ENCODE peak calls at places on chromosomes 3 and 15, in eight cellular contexts. One of them, this sample, is unnamed.

GRCh38 chr15:84859651-84860050 is 24.8 kb upstream of the SLC28A1 start:
- DNase-seq in gastrocnemius medialis: no peak
- DNase-seq in H54: no peak
- DNase-seq in stomach: no peak
- DNase-seq in heart left ventricle: no peak
- DNase-seq in GM12878: no peak
- DNase-seq in IMR-90: no peak
- DNase-seq in adrenal gland: no peak
- DNase-seq in this sample: no peak

GRCh38 chr3:42680806-42681205 is 4.5 kb upstream of the KLHL40 start:
- DNase-seq in adrenal gland: no peak
- DNase-seq in IMR-90: peak; percentile 40
- DNase-seq in stomach: no peak
- DNase-seq in heart left ventricle: no peak
- DNase-seq in gastrocnemius medialis: no peak
- DNase-seq in GM12878: no peak
- DNase-seq in H54: no peak
- DNase-seq in this sample: no peak

GRCh38 chr3:192918275-192918588 is 576 bp upstream of the MB21D2 start:
- DNase-seq in adrenal gland: no peak
- DNase-seq in GM12878: no peak
- DNase-seq in heart left ventricle: no peak
- DNase-seq in H54: no peak
- DNase-seq in gastrocnemius medialis: no peak
- DNase-seq in stomach: no peak
- DNase-seq in IMR-90: no peak
- DNase-seq in this sample: no peak

GRCh38 chr15:63497642-63498100 is 6.7 kb upstream of the USP3 start:
- DNase-seq in GM12878: no peak
- DNase-seq in adrenal gland: no peak
- DNase-seq in heart left ventricle: no peak
- DNase-seq in gastrocnemius medialis: peak; percentile 23
- DNase-seq in stomach: peak; percentile 56
- DNase-seq in IMR-90: no peak
- DNase-seq in H54: no peak
- DNase-seq in this sample: no peak

GRCh38 chr15:56772868-56773639 is 39.7 kb upstream of the ZNF280D start:
- DNase-seq in H54: no peak
- DNase-seq in gastrocnemius medialis: no peak
- DNase-seq in heart left ventricle: no peak
- DNase-seq in GM12878: no peak
- DNase-seq in adrenal gland: no peak
- DNase-seq in stomach: no peak
- DNase-seq in IMR-90: peak; percentile 74
- DNase-seq in this sample: no peak

GRCh38 chr15:41949400-41950126 is 22.8 kb downstream of the EHD4 start:
- DNase-seq in GM12878: no peak
- DNase-seq in IMR-90: no peak
- DNase-seq in gastrocnemius medialis: no peak
- DNase-seq in heart left ventricle: no peak
- DNase-seq in stomach: no peak
- DNase-seq in H54: no peak
- DNase-seq in adrenal gland: no peak
- DNase-seq in this sample: peak; percentile 50

GRCh38 chr3:15974647-15975046 is 176.9 kb upstream of the ANKRD28 start:
- DNase-seq in stomach: no peak
- DNase-seq in heart left ventricle: no peak
- DNase-seq in IMR-90: no peak
- DNase-seq in GM12878: no peak
- DNase-seq in gastrocnemius medialis: no peak
- DNase-seq in H54: peak; percentile 12
- DNase-seq in adrenal gland: no peak
- DNase-seq in this sample: no peak

GRCh38 chr3:154875142-154875541 is 205.0 kb upstream of the MME start:
- DNase-seq in gastrocnemius medialis: no peak
- DNase-seq in adrenal gland: no peak
- DNase-seq in GM12878: no peak
- DNase-seq in H54: no peak
- DNase-seq in heart left ventricle: no peak
- DNase-seq in IMR-90: no peak
- DNase-seq in stomach: no peak
- DNase-seq in this sample: no peak

GRCh38 chr3:4834403-4834866 is 144.8 kb upstream of the BHLHE40 start:
- DNase-seq in H54: no peak
- DNase-seq in adrenal gland: no peak
- DNase-seq in IMR-90: peak; percentile 17
- DNase-seq in stomach: peak; percentile 45
- DNase-seq in GM12878: no peak
- DNase-seq in heart left ventricle: no peak
- DNase-seq in gastrocnemius medialis: no peak
- DNase-seq in this sample: no peak
- TF ChIP-seq POLR2A in H54: no peak
- TF ChIP-seq POLR2A in adrenal gland: no peak
- TF ChIP-seq POLR2A in IMR-90: no peak
- TF ChIP-seq POLR2A in stomach: no peak
- TF ChIP-seq POLR2A in GM12878: no peak
- TF ChIP-seq POLR2A in heart left ventricle: no peak
- TF ChIP-seq POLR2A in gastrocnemius medialis: no peak
- TF ChIP-seq POLR2A in this sample: no peak

GRCh38 chr15:65642588-65642987 is 20.9 kb downstream of the SLC24A1 start:
- DNase-seq in adrenal gland: no peak
- DNase-seq in stomach: no peak
- DNase-seq in gastrocnemius medialis: no peak
- DNase-seq in heart left ventricle: no peak
- DNase-seq in GM12878: no peak
- DNase-seq in IMR-90: no peak
- DNase-seq in H54: no peak
- DNase-seq in this sample: no peak

GRCh38 chr15:65638681-65639089 is 16.9 kb downstream of the SLC24A1 start:
- DNase-seq in heart left ventricle: no peak
- DNase-seq in gastrocnemius medialis: peak; percentile 9
- DNase-seq in GM12878: peak; percentile 28
- DNase-seq in stomach: no peak
- DNase-seq in IMR-90: peak; percentile 81
- DNase-seq in adrenal gland: peak; percentile 50
- DNase-seq in H54: peak; percentile 55
- DNase-seq in this sample: no peak

GRCh38 chr15:65644282-65644681 is 22.5 kb downstream of the SLC24A1 start:
- DNase-seq in IMR-90: no peak
- DNase-seq in GM12878: no peak
- DNase-seq in stomach: no peak
- DNase-seq in H54: no peak
- DNase-seq in adrenal gland: no peak
- DNase-seq in gastrocnemius medialis: no peak
- DNase-seq in heart left ventricle: no peak
- DNase-seq in this sample: no peak

GRCh38 chr15:65639509-65639908 is 17.8 kb downstream of the SLC24A1 start:
- DNase-seq in heart left ventricle: no peak
- DNase-seq in adrenal gland: no peak
- DNase-seq in GM12878: no peak
- DNase-seq in stomach: no peak
- DNase-seq in H54: no peak
- DNase-seq in gastrocnemius medialis: no peak
- DNase-seq in IMR-90: no peak
- DNase-seq in this sample: no peak

DNA sequence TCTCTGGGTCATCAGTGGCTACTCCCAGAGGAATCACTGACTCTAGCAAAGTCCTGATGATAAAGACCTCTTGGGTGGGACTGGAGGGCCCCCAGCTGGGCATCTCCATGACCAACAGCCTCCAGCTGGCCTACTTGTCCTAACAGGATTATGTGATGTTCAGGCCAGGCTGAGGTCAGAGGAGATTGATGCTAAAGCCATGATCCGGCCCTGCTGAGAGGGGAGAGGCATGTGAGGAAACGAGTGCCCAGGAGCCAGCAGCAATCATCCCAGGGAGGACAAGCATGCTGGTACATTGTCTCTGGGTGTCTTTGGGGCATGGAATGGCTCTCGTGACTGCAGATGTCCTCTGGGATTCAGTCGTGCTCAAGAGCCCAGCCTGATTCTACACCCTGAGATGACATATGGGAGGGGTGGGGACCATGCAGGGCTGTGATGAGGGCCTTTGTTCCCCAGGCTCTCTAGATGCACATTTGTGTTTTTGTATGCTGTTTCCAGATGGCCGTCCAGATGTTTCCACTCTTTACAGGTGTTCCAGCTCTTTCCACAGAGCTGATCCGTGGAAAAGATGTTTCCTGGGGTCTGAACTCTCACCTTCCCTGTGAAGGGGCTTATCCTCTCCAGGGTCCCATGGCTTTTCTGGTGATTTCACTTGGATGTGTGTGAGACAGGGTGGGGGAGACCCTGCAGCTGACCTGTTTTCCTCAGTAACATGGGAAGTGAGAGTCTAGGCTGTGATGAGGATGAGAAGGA is 20.2 kb downstream of the SLC24A1 start:
- DNase-seq in gastrocnemius medialis: no peak
- DNase-seq in adrenal gland: no peak
- DNase-seq in H54: no peak
- DNase-seq in GM12878: no peak
- DNase-seq in IMR-90: no peak
- DNase-seq in heart left ventricle: no peak
- DNase-seq in stomach: no peak
- DNase-seq in this sample: no peak
- TF ChIP-seq POLR2A in gastrocnemius medialis: no peak
- TF ChIP-seq POLR2A in adrenal gland: no peak
- TF ChIP-seq POLR2A in H54: no peak
- TF ChIP-seq POLR2A in GM12878: peak; percentile 55
- TF ChIP-seq POLR2A in IMR-90: no peak
- TF ChIP-seq POLR2A in heart left ventricle: no peak
- TF ChIP-seq POLR2A in stomach: no peak
- TF ChIP-seq POLR2A in this sample: no peak

DNA sequence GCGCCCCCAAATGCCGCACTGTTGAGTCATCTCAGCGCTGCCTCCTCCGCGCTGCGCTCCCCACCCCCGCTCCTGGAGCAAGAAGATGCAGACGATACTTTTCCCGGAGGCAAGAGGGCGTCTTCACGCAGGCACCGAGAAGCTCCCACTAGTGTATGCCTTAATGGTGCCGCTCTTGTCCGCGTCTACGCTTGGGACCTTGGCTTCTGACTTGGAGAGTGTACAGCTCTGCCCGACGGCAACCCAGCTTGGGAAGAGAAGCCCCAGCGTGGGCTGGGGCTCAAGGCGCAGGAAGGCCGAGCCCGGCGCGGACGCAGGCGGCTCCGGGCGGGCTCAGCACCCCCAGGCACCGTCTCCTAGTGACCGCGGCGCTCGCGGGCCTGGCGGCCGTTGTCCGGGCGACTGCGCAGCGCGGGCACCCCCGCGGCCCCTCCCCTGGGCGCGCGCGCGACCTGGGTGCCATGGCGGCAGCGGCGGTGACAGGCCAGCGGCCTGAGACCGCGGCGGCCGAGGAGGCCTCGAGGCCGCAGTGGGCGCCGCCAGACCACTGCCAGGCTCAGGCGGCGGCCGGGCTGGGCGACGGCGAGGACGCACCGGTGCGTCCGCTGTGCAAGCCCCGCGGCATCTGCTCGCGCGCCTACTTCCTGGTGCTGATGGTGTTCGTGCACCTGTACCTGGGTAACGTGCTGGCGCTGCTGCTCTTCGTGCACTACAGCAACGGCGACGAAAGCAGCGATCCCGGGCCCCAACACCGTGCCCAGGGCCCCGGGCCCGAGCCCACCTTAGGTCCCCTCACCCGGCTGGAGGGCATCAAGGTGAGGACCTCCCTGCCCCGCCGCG is at the start of gene P4HTM:
- DNase-seq in gastrocnemius medialis: peak; percentile 62
- DNase-seq in GM12878: peak; percentile 35
- DNase-seq in H54: peak; percentile 94
- DNase-seq in stomach: peak; percentile 77
- DNase-seq in heart left ventricle: peak; percentile 92
- DNase-seq in IMR-90: peak; percentile 93
- DNase-seq in adrenal gland: peak; percentile 84
- DNase-seq in this sample: peak; percentile 97
- TF ChIP-seq POLR2A in gastrocnemius medialis: no peak
- TF ChIP-seq POLR2A in GM12878: peak; percentile 71
- TF ChIP-seq POLR2A in H54: peak; percentile 55
- TF ChIP-seq POLR2A in stomach: no peak
- TF ChIP-seq POLR2A in heart left ventricle: no peak
- TF ChIP-seq POLR2A in IMR-90: peak; percentile 77
- TF ChIP-seq POLR2A in adrenal gland: peak; percentile 57
- TF ChIP-seq POLR2A in this sample: no peak

GRCh38 chr15:99057697-99058420 is 47.0 kb upstream of the SYNM start:
- DNase-seq in GM12878: peak; percentile 45
- DNase-seq in heart left ventricle: no peak
- DNase-seq in IMR-90: no peak
- DNase-seq in H54: no peak
- DNase-seq in gastrocnemius medialis: peak; percentile 52
- DNase-seq in adrenal gland: no peak
- DNase-seq in stomach: no peak
- DNase-seq in this sample: no peak

GRCh38 chr15:99062226-99062625 is 42.7 kb upstream of the SYNM start:
- DNase-seq in heart left ventricle: no peak
- DNase-seq in H54: no peak
- DNase-seq in stomach: no peak
- DNase-seq in GM12878: no peak
- DNase-seq in IMR-90: no peak
- DNase-seq in gastrocnemius medialis: no peak
- DNase-seq in adrenal gland: no peak
- DNase-seq in this sample: no peak

GRCh38 chr15:99057020-99057419 is 47.9 kb upstream of the SYNM start:
- DNase-seq in H54: no peak
- DNase-seq in GM12878: peak; percentile 32
- DNase-seq in stomach: no peak
- DNase-seq in heart left ventricle: no peak
- DNase-seq in IMR-90: no peak
- DNase-seq in gastrocnemius medialis: no peak
- DNase-seq in adrenal gland: no peak
- DNase-seq in this sample: no peak

GRCh38 chr15:99058421-99058870 is 46.4 kb upstream of the SYNM start:
- DNase-seq in IMR-90: no peak
- DNase-seq in GM12878: no peak
- DNase-seq in H54: no peak
- DNase-seq in adrenal gland: no peak
- DNase-seq in stomach: no peak
- DNase-seq in heart left ventricle: no peak
- DNase-seq in gastrocnemius medialis: no peak
- DNase-seq in this sample: peak; percentile 80

DNA sequence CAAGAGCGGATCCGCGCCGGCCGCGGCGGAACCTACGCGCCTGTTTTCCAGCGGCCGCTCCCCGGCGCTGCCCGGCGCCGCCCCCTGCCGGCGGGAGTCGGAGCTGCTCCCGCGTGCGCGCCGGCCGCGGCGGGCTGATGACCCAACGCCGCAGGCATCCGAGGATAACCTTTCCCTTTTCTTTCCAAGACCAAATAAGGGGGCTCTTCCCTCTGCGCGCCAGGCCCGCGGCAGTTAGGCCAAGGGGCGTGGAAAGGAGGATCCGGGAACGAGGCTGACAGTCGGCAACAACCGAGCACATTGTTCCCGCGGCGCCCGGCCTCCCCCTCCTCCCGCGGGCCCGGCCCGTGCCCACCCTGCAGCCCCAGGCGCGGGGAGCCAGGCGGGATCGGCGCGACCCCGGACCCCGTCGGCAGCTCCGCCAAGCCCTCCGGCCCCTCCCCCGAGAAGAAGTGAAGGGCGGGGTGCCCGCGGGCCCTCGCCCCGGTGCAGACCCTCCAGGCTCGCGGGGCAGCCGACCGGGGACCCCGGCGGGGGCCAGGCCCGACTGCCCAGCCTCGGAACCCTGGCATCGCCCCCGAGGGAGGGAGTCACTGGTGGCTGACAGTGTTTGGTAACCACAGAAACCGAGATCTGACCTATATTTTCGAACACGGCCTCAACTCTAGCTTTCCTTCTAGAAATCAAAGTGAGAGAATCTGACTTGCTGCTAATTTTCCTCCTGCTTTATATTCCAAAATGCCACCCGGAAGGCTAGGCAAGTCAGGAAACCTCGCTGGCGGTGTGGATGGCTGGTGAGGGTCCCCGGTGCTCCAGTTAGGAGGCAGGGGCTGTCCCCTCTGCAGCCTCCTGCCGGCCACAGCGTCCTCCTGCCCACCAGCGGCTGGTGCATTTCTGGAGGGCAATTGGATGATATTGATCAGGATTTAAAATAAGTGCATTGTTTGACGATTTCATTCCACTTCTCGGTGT is 45.6 kb upstream of the SYNM start:
- DNase-seq in heart left ventricle: peak; percentile 86
- DNase-seq in adrenal gland: peak; percentile 69
- DNase-seq in gastrocnemius medialis: peak; percentile 48
- DNase-seq in H54: peak; percentile 63
- DNase-seq in GM12878: no peak
- DNase-seq in stomach: peak; percentile 67
- DNase-seq in IMR-90: peak; percentile 87
- DNase-seq in this sample: peak; percentile 62
- TF ChIP-seq POLR2A in heart left ventricle: no peak
- TF ChIP-seq POLR2A in adrenal gland: no peak
- TF ChIP-seq POLR2A in gastrocnemius medialis: peak; percentile 11
- TF ChIP-seq POLR2A in H54: peak; percentile 26
- TF ChIP-seq POLR2A in GM12878: no peak
- TF ChIP-seq POLR2A in stomach: no peak
- TF ChIP-seq POLR2A in IMR-90: peak; percentile 58
- TF ChIP-seq POLR2A in this sample: no peak

This sample was measured in lower leg skin.